ENCODE peak calls at places on chromosomes 16 and 17, in five cellular contexts. S is H1, R is SK-N-SH, N is K562, K is GM12878. Q is an unnamed sample. For H3K27me3, the result is how much of the 10 kb centered on the place peaks cover.

GRCh38 chr16:69123894-69124293 is 8.5 kb downstream of the CHTF8 start:
- DNase-seq in K (no peak), S (no peak), R (peak), N (peak), Q (peak)

GRCh38 chr17:44200478-44201155 is 933 bp upstream of the ATXN7L3 start:
- DNase-seq in R (no peak), S (no peak), N (no peak), K (no peak), Q (no peak)

GRCh38 chr16:47258874-47259461 is 115.2 kb upstream of the NETO2 start:
- DNase-seq in N (peak), S (no peak), R (peak), K (peak), Q (peak)

GRCh38 chr17:16991349-16992009 is 19.6 kb upstream of the TNFRSF13B start:
- DNase-seq in N (peak), K (no peak), S (peak), R (peak), Q (no peak)

GRCh38 chr17:29596811-29597210 is 3.9 kb downstream of the ANKRD13B start:
- DNase-seq in S (no peak), N (peak), R (no peak), K (no peak), Q (no peak)

GRCh38 chr16:80569440-80570105 is 28.8 kb downstream of the DYNLRB2 start:
- DNase-seq in R (no peak), K (no peak), N (peak), S (no peak), Q (no peak)

GRCh38 chr16:73093146-73094144 is 45.5 kb upstream of the ZFHX3 start:
- DNase-seq in K (no peak), S (no peak), N (no peak), R (peak), Q (no peak)

GRCh38 chr16:23502466-23502865 is 7.8 kb downstream of the GGA2 start:
- DNase-seq in R (no peak), S (no peak), K (no peak), N (no peak), Q (no peak)

GRCh38 chr17:78883533-78884131 is 19.4 kb downstream of the CEP295NL start:
- DNase-seq in S (no peak), K (no peak), R (peak), N (no peak), Q (peak)

GRCh38 chr17:31068291-31068690 is 26.5 kb upstream of the NF1 start:
- DNase-seq in N (peak), K (no peak), S (no peak), R (peak), Q (peak)

GRCh38 chr16:69798466-69798865 is 36.3 kb downstream of the WWP2 start:
- DNase-seq in R (no peak), K (no peak), N (no peak), S (no peak), Q (no peak)

GRCh38 chr17:74380086-74380958 is 13.0 kb downstream of the GPR142 start:
- DNase-seq in N (no peak), K (no peak), R (no peak), S (no peak), Q (no peak)

GRCh38 chr17:80279895-80280294 is 19.2 kb downstream of the RNF213 start:
- DNase-seq in K (no peak), S (no peak), N (no peak), R (peak), Q (no peak)

GRCh38 chr17:29117440-29117753 is 62.8 kb downstream of the MYO18A start:
- DNase-seq in R (no peak), K (no peak), N (no peak), S (no peak), Q (no peak)

GRCh38 chr16:30903002-30903401 is 6.6 kb downstream of the CTF1 start:
- DNase-seq in K (no peak), R (no peak), S (no peak), N (peak), Q (peak)

GRCh38 chr16:30901201-30902069 is 5.0 kb downstream of the CTF1 start:
- DNase-seq in K (no peak), R (no peak), S (no peak), N (no peak), Q (no peak)

GRCh38 chr16:30903596-30903995 is 7.2 kb downstream of the CTF1 start:
- DNase-seq in K (no peak), N (peak), S (no peak), R (peak), Q (peak)

GRCh38 chr16:30900588-30900987 is 4.2 kb downstream of the CTF1 start:
- DNase-seq in K (no peak), R (no peak), S (no peak), N (no peak), Q (no peak)

DNA sequence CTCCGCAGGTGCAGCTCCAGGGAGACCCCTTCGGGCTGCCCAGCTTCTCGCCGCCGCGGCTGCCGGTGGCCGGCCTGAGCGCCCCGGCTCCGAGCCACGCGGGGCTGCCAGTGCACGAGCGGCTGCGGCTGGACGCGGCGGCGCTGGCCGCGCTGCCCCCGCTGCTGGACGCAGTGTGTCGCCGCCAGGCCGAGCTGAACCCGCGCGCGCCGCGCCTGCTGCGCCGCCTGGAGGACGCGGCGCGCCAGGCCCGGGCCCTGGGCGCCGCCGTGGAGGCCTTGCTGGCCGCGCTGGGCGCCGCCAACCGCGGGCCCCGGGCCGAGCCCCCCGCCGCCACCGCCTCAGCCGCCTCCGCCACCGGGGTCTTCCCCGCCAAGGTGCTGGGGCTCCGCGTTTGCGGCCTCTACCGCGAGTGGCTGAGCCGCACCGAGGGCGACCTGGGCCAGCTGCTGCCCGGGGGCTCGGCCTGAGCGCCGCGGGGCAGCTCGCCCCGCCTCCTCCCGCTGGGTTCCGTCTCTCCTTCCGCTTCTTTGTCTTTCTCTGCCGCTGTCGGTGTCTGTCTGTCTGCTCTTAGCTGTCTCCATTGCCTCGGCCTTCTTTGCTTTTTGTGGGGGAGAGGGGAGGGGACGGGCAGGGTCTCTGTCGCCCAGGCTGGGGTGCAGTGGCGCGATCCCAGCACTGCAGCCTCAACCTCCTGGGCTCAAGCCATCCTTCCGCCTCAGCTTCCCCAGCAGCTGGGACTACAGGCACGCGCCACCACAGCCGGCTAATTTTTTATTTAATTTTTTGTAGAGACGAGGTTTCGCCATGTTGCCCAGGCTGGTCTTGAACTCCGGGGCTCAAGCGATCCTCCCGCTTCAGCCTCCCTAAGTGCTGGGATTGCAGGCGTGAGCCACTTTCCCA is 5.9 kb downstream of the CTF1 start:
- DNase-seq in K (no peak), S (no peak), R (peak), N (peak), Q (peak)
- TF ChIP-seq CTCF in K (peak), S (peak), R (no peak), N (peak), Q (no peak)

GRCh38 chr16:88988980-88989791 is 12.2 kb upstream of the CBFA2T3 start:
- DNase-seq in K (no peak), R (no peak), S (no peak), N (no peak), Q (no peak)
- H3K27me3 ChIP-seq in K (under half), R (under half), S (under half), N (under half), Q (under half)

GRCh38 chr17:1002771-1003555 is 6.0 kb downstream of the TIMM22 start:
- DNase-seq in K (no peak), N (no peak), S (no peak), R (no peak), Q (no peak)
- TF ChIP-seq GABPA in K (no peak), N (no peak), S (no peak), R (no peak), Q (no peak)

DNA sequence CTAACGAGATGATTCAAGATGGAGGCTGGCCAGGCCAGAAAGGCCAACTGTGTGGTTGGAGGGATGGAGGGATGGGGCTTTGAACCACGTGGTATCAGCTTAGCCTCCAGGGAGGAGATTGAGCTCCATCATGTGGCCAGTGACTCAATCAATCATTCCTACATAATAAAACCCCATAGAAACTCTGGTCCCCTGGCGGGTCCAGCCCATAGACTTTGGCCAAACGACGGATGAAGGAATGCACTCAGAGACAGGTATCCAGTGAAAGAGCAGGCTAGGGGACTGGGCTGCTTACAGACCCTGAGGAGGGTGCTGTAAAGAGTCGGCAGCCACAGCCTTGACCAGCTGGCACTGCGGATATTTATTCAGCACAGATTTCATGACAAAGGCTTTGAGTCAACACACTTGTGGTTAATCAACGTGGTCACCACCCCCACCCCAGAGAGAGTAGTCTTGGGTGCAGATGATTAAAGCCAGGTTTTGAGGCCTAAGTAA is 308.7 kb upstream of the TNRC6C start:
- DNase-seq in R (no peak), K (no peak), S (no peak), N (peak), Q (no peak)
- TF ChIP-seq CTCF in R (peak), K (no peak), S (no peak), N (peak), Q (no peak)

DNA sequence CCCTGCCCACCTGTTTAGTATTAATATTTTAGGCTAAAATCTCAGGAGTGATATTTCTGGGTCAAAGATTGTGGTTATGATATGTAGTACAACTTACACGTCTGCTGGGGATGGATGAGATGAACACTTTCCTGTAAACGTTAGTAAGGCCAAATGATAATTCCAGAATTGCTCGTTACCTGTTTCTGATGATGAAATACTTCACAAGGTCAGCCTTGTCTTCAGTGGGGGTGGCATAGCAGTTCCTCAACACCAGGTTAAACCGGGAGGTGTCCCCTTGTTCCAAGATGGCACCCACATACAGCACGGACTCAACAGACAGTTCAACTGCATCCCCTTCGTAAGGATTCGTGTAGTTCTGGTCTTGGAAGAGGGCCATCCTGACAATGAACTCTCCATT is 9.3 kb downstream of the GP2 start:
- DNase-seq in N (no peak), S (no peak), K (no peak), R (no peak), Q (no peak)
- H3K27me3 ChIP-seq in N (under half), S (under half), K (under half), R (under half), Q (under half)